ENCODE peak calls at places on chromosome 18, in four cellular contexts. M is HCT116, R is spleen, C is neural progenitor cell. K is an unnamed sample.

GRCh38 chr18:37253424-37254255 is 312.0 kb downstream of the CELF4 start:
- DNase-seq in M (no peak), R (peak; percentile 66), C (peak; percentile 89), K (no peak)

GRCh38 chr18:23200751-23201150 is 65.5 kb downstream of the CABLES1 start:
- DNase-seq in M (no peak), R (no peak), C (peak; percentile 43), K (no peak)

GRCh38 chr18:74234326-74235171 is 57.2 kb downstream of the CYB5A start:
- DNase-seq in M (no peak), R (no peak), C (no peak), K (peak; percentile 87)

GRCh38 chr18:77360315-77361186 is 110.9 kb downstream of the GALR1 start:
- DNase-seq in M (no peak), R (no peak), C (peak; percentile 56), K (no peak)

GRCh38 chr18:69326094-69326493 is 74.6 kb upstream of the DOK6 start:
- DNase-seq in M (no peak), R (no peak), C (no peak), K (no peak)

GRCh38 chr18:2304378-2305175 is 266.7 kb downstream of the METTL4 start:
- DNase-seq in M (no peak), R (no peak), C (no peak), K (no peak)

GRCh38 chr18:848062-848795 is 36.2 kb upstream of the YES1 start:
- DNase-seq in M (no peak), R (no peak), C (no peak), K (no peak)

GRCh38 chr18:55763805-55764204 is 175.8 kb upstream of the TCF4 start:
- DNase-seq in M (no peak), R (no peak), C (no peak), K (no peak)

GRCh38 chr18:3554811-3555427 is 104.9 kb downstream of the TGIF1 start:
- DNase-seq in M (no peak), R (no peak), C (no peak), K (no peak)

GRCh38 chr18:13730486-13730885 is 4.0 kb downstream of the RNMT start:
- DNase-seq in M (no peak), R (no peak), C (no peak), K (no peak)

GRCh38 chr18:52118684-52119083 is 221.3 kb upstream of the DCC start:
- DNase-seq in M (no peak), R (no peak), C (no peak), K (no peak)

GRCh38 chr18:8730080-8730827 is 24.9 kb downstream of the MTCL1 start:
- DNase-seq in M (peak; percentile 74), R (no peak), C (no peak), K (peak; percentile 75)

GRCh38 chr18:28032177-28032576 is 144.8 kb downstream of the CDH2 start:
- DNase-seq in M (no peak), R (no peak), C (no peak), K (no peak)

GRCh38 chr18:2857491-2858063 is 10.8 kb downstream of the EMILIN2 start:
- DNase-seq in M (no peak), R (peak; percentile 85), C (no peak), K (peak; percentile 92)

GRCh38 chr18:3250237-3251107 is 2.9 kb downstream of the MYL12A start:
- DNase-seq in M (no peak), R (no peak), C (no peak), K (no peak)

GRCh38 chr18:13629841-13630747 is 96.3 kb downstream of the FAM210A start:
- DNase-seq in M (peak; percentile 48), R (no peak), C (peak; percentile 87), K (peak; percentile 80)

GRCh38 chr18:69944434-69944833 is 3.2 kb downstream of the CD226 start:
- DNase-seq in M (no peak), R (no peak), C (no peak), K (no peak)

GRCh38 chr18:23812566-23813440 is 123.5 kb downstream of the LAMA3 start:
- DNase-seq in M (peak; percentile 15), R (no peak), C (no peak), K (no peak)

GRCh38 chr18:68215931-68216330 is 499.0 kb downstream of the TMX3 start:
- DNase-seq in M (no peak), R (no peak), C (no peak), K (no peak)

GRCh38 chr18:9055185-9055584 is 47.3 kb upstream of the NDUFV2 start:
- DNase-seq in M (peak; percentile 40), R (no peak), C (no peak), K (no peak)

GRCh38 chr18:41992066-41992465 is 37.0 kb downstream of the PIK3C3 start:
- DNase-seq in M (no peak), R (no peak), C (no peak), K (no peak)

GRCh38 chr18:48165104-48165866 is 234.8 kb upstream of the SMAD2 start:
- DNase-seq in M (no peak), R (no peak), C (no peak), K (no peak)
- H3K4me1 ChIP-seq in M (peaks cover 8% of the 10 kb centered on the region), R (peaks cover 22% of the 10 kb centered on the region), C (peaks cover 41% of the 10 kb centered on the region), K (peaks cover 12% of the 10 kb centered on the region)

GRCh38 chr18:49534846-49535601 is 26.8 kb upstream of the LIPG start:
- DNase-seq in M (no peak), R (no peak), C (no peak), K (no peak)

GRCh38 chr18:49529596-49529995 is 32.3 kb upstream of the LIPG start:
- DNase-seq in M (no peak), R (no peak), C (no peak), K (no peak)

GRCh38 chr18:49527631-49528327 is 34.1 kb upstream of the LIPG start:
- DNase-seq in M (no peak), R (no peak), C (no peak), K (no peak)

GRCh38 chr18:49537232-49537876 is 24.5 kb upstream of the LIPG start:
- DNase-seq in M (no peak), R (no peak), C (no peak), K (no peak)

DNA sequence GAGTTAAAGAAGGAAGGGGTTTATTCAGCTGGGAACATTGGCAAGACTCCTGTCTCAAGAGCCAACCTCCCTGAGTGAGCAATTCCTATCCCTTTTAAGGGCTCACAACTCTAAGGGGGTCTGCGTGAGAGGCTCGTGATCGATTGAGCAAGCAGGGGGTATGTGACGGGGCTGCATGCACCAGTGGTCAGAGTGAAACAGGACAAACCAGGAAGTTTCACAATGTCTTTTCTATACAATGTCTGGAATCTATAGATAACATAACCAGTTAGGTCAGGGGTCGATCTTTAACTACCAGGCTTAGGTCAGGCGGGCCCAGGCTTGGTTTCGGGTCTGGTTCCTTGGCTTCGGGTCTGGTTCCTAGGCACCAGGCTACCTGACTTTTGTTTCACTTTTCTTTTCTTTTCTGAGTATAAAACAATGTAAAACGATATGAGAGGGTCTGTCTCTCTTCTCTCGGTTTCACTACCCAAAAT is 30.1 kb upstream of the LIPG start:
- DNase-seq in M (no peak), R (no peak), C (no peak), K (no peak)
- H3K4me3 ChIP-seq in M (no peak overlapping the region), R (peak overlapping the region; percentile 43), C (no peak overlapping the region), K (no peak overlapping the region)

GRCh38 chr18:45122510-45122909 is 441.8 kb downstream of the SETBP1 start:
- DNase-seq in M (no peak), R (no peak), C (no peak), K (no peak)

GRCh38 chr18:45121146-45121545 is 440.5 kb downstream of the SETBP1 start:
- DNase-seq in M (no peak), R (no peak), C (no peak), K (no peak)

DNA sequence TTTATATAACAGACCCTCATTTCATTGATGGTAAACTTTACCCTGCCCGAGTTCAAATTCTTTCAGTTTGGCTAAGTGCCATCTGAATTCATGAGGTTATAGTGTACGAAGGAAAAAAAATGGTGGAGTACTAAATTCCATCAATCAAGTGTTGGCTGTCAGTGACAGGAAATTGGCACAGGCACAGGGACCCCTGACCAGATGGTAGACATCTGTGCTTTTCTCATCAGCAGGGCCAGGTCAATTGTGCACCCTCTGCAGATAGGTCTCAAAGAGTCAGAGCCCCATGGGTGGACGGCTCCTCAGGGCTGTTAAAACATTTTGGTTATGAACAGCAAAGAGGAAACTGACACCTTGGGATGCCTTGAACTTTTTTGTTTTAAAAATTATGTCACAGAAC is 439.2 kb downstream of the SETBP1 start:
- DNase-seq in M (no peak), R (no peak), C (no peak), K (no peak)
- TF ChIP-seq CTCF in M (no peak), R (no peak), C (no peak), K (no peak)

GRCh38 chr18:59719533-59720325 is 22.5 kb upstream of the CCBE1 start:
- DNase-seq in M (no peak), R (no peak), C (no peak), K (no peak)
- H3K4me1 ChIP-seq in M (no peaks in the 10 kb centered on the region), R (no peaks in the 10 kb centered on the region), C (peaks cover 5% of the 10 kb centered on the region), K (peaks cover 6% of the 10 kb centered on the region)